ENCODE peak calls at places on chromosomes 6 and 20, in ten cellular contexts. One of them, this sample, is unnamed.

GRCh38 chr6:157317129-157317814 is 6.0 kb downstream of the TMEM242 start:
- DNase-seq in pancreas: peak; percentile 42
- DNase-seq in heart right ventricle: peak; percentile 38
- DNase-seq in A549: peak; percentile 68
- DNase-seq in HepG2: peak; percentile 48
- DNase-seq in astrocyte of the spinal cord: peak; percentile 88
- DNase-seq in spleen: no peak
- DNase-seq in AG09309: peak; percentile 71
- DNase-seq in K562: peak; percentile 72
- DNase-seq in mesothelial cell of epicardium: no peak
- DNase-seq in this sample: no peak

GRCh38 chr6:34656378-34657036 is 40.1 kb downstream of the ILRUN start:
- DNase-seq in pancreas: peak; percentile 29
- DNase-seq in heart right ventricle: no peak
- DNase-seq in A549: no peak
- DNase-seq in HepG2: peak; percentile 76
- DNase-seq in astrocyte of the spinal cord: peak; percentile 38
- DNase-seq in spleen: no peak
- DNase-seq in AG09309: peak; percentile 61
- DNase-seq in K562: no peak
- DNase-seq in mesothelial cell of epicardium: no peak
- DNase-seq in this sample: no peak

GRCh38 chr6:13573669-13574110 is 711 bp upstream of the SIRT5 start:
- DNase-seq in pancreas: peak; percentile 33
- DNase-seq in heart right ventricle: no peak
- DNase-seq in A549: peak; percentile 29
- DNase-seq in HepG2: peak; percentile 29
- DNase-seq in astrocyte of the spinal cord: peak; percentile 30
- DNase-seq in spleen: peak; percentile 81
- DNase-seq in AG09309: no peak
- DNase-seq in K562: peak; percentile 28
- DNase-seq in mesothelial cell of epicardium: no peak
- DNase-seq in this sample: peak; percentile 20

GRCh38 chr6:163745566-163746400 is 331.3 kb downstream of the QKI start:
- DNase-seq in pancreas: no peak
- DNase-seq in heart right ventricle: peak; percentile 52
- DNase-seq in A549: peak; percentile 17
- DNase-seq in HepG2: peak; percentile 56
- DNase-seq in astrocyte of the spinal cord: peak; percentile 84
- DNase-seq in spleen: no peak
- DNase-seq in AG09309: peak; percentile 23
- DNase-seq in K562: peak; percentile 35
- DNase-seq in mesothelial cell of epicardium: no peak
- DNase-seq in this sample: peak; percentile 39

GRCh38 chr6:152068622-152069261 is 261.3 kb downstream of the ESR1 start:
- DNase-seq in pancreas: no peak
- DNase-seq in heart right ventricle: no peak
- DNase-seq in A549: no peak
- DNase-seq in HepG2: no peak
- DNase-seq in astrocyte of the spinal cord: peak; percentile 36
- DNase-seq in spleen: no peak
- DNase-seq in AG09309: no peak
- DNase-seq in K562: no peak
- DNase-seq in mesothelial cell of epicardium: no peak
- DNase-seq in this sample: no peak

GRCh38 chr20:31819083-31819784 is at the start of gene MYLK2:
- DNase-seq in pancreas: peak; percentile 85
- DNase-seq in heart right ventricle: peak; percentile 58
- DNase-seq in A549: no peak
- DNase-seq in HepG2: no peak
- DNase-seq in astrocyte of the spinal cord: no peak
- DNase-seq in spleen: no peak
- DNase-seq in AG09309: no peak
- DNase-seq in K562: no peak
- DNase-seq in mesothelial cell of epicardium: no peak
- DNase-seq in this sample: no peak

GRCh38 chr6:140537211-140537610 is 1162.8 kb upstream of the CITED2 start:
- DNase-seq in pancreas: no peak
- DNase-seq in heart right ventricle: no peak
- DNase-seq in A549: peak; percentile 18
- DNase-seq in HepG2: no peak
- DNase-seq in astrocyte of the spinal cord: no peak
- DNase-seq in spleen: no peak
- DNase-seq in AG09309: no peak
- DNase-seq in K562: no peak
- DNase-seq in mesothelial cell of epicardium: no peak
- DNase-seq in this sample: no peak

GRCh38 chr6:44932651-44933091 is 395.5 kb upstream of the RUNX2 start:
- DNase-seq in pancreas: no peak
- DNase-seq in heart right ventricle: no peak
- DNase-seq in A549: no peak
- DNase-seq in HepG2: no peak
- DNase-seq in astrocyte of the spinal cord: no peak
- DNase-seq in spleen: no peak
- DNase-seq in AG09309: no peak
- DNase-seq in K562: no peak
- DNase-seq in mesothelial cell of epicardium: no peak
- DNase-seq in this sample: no peak

GRCh38 chr20:20466341-20466879 is 98.5 kb downstream of the INSM1 start:
- DNase-seq in pancreas: no peak
- DNase-seq in heart right ventricle: no peak
- DNase-seq in A549: no peak
- DNase-seq in HepG2: no peak
- DNase-seq in astrocyte of the spinal cord: peak; percentile 81
- DNase-seq in spleen: no peak
- DNase-seq in AG09309: peak; percentile 79
- DNase-seq in K562: no peak
- DNase-seq in mesothelial cell of epicardium: no peak
- DNase-seq in this sample: no peak

GRCh38 chr6:157561037-157561790 is 180.2 kb downstream of the ZDHHC14 start:
- DNase-seq in pancreas: no peak
- DNase-seq in heart right ventricle: no peak
- DNase-seq in A549: no peak
- DNase-seq in HepG2: no peak
- DNase-seq in astrocyte of the spinal cord: no peak
- DNase-seq in spleen: no peak
- DNase-seq in AG09309: no peak
- DNase-seq in K562: no peak
- DNase-seq in mesothelial cell of epicardium: no peak
- DNase-seq in this sample: no peak

GRCh38 chr6:151553416-151554158 is 59.8 kb downstream of the CCDC170 start:
- DNase-seq in pancreas: no peak
- DNase-seq in heart right ventricle: no peak
- DNase-seq in A549: no peak
- DNase-seq in HepG2: no peak
- DNase-seq in astrocyte of the spinal cord: no peak
- DNase-seq in spleen: no peak
- DNase-seq in AG09309: peak; percentile 11
- DNase-seq in K562: no peak
- DNase-seq in mesothelial cell of epicardium: no peak
- DNase-seq in this sample: no peak

GRCh38 chr6:130713144-130713543 is 114.1 kb upstream of the SMLR1 start:
- DNase-seq in pancreas: no peak
- DNase-seq in heart right ventricle: no peak
- DNase-seq in A549: no peak
- DNase-seq in HepG2: no peak
- DNase-seq in astrocyte of the spinal cord: no peak
- DNase-seq in spleen: no peak
- DNase-seq in AG09309: no peak
- DNase-seq in K562: no peak
- DNase-seq in mesothelial cell of epicardium: no peak
- DNase-seq in this sample: peak; percentile 68

GRCh38 chr6:101199441-101199840 is 194.1 kb upstream of the GRIK2 start:
- DNase-seq in pancreas: no peak
- DNase-seq in heart right ventricle: no peak
- DNase-seq in A549: no peak
- DNase-seq in HepG2: no peak
- DNase-seq in astrocyte of the spinal cord: no peak
- DNase-seq in spleen: no peak
- DNase-seq in AG09309: no peak
- DNase-seq in K562: no peak
- DNase-seq in mesothelial cell of epicardium: no peak
- DNase-seq in this sample: no peak

GRCh38 chr6:12029979-12030737 is 18.0 kb downstream of the HIVEP1 start:
- DNase-seq in pancreas: no peak
- DNase-seq in heart right ventricle: no peak
- DNase-seq in A549: no peak
- DNase-seq in HepG2: no peak
- DNase-seq in astrocyte of the spinal cord: no peak
- DNase-seq in spleen: no peak
- DNase-seq in AG09309: no peak
- DNase-seq in K562: no peak
- DNase-seq in mesothelial cell of epicardium: no peak
- DNase-seq in this sample: no peak

GRCh38 chr6:134560019-134560418 is 242.1 kb upstream of the SGK1 start:
- DNase-seq in pancreas: no peak
- DNase-seq in heart right ventricle: no peak
- DNase-seq in A549: no peak
- DNase-seq in HepG2: no peak
- DNase-seq in astrocyte of the spinal cord: no peak
- DNase-seq in spleen: no peak
- DNase-seq in AG09309: no peak
- DNase-seq in K562: no peak
- DNase-seq in mesothelial cell of epicardium: no peak
- DNase-seq in this sample: no peak

GRCh38 chr6:114611696-114612095 is 268.9 kb upstream of the HS3ST5 start:
- DNase-seq in pancreas: no peak
- DNase-seq in heart right ventricle: no peak
- DNase-seq in A549: no peak
- DNase-seq in HepG2: no peak
- DNase-seq in astrocyte of the spinal cord: no peak
- DNase-seq in spleen: no peak
- DNase-seq in AG09309: no peak
- DNase-seq in K562: no peak
- DNase-seq in mesothelial cell of epicardium: no peak
- DNase-seq in this sample: no peak

GRCh38 chr20:5056801-5057599 is 55.7 kb upstream of the SLC23A2 start:
- DNase-seq in pancreas: peak; percentile 48
- DNase-seq in heart right ventricle: peak; percentile 23
- DNase-seq in A549: peak; percentile 64
- DNase-seq in HepG2: peak; percentile 69
- DNase-seq in astrocyte of the spinal cord: peak; percentile 9
- DNase-seq in spleen: peak; percentile 88
- DNase-seq in AG09309: no peak
- DNase-seq in K562: peak; percentile 47
- DNase-seq in mesothelial cell of epicardium: no peak
- DNase-seq in this sample: no peak

GRCh38 chr6:39338406-39338805 is 15.9 kb upstream of the KCNK16 start:
- DNase-seq in pancreas: no peak
- DNase-seq in heart right ventricle: no peak
- DNase-seq in A549: no peak
- DNase-seq in HepG2: no peak
- DNase-seq in astrocyte of the spinal cord: no peak
- DNase-seq in spleen: no peak
- DNase-seq in AG09309: no peak
- DNase-seq in K562: no peak
- DNase-seq in mesothelial cell of epicardium: no peak
- DNase-seq in this sample: no peak

GRCh38 chr6:134774244-134774643 is 175.7 kb downstream of the ALDH8A1 start:
- DNase-seq in pancreas: no peak
- DNase-seq in heart right ventricle: no peak
- DNase-seq in A549: no peak
- DNase-seq in HepG2: no peak
- DNase-seq in astrocyte of the spinal cord: peak; percentile 62
- DNase-seq in spleen: no peak
- DNase-seq in AG09309: no peak
- DNase-seq in K562: no peak
- DNase-seq in mesothelial cell of epicardium: no peak
- DNase-seq in this sample: no peak

GRCh38 chr6:91626935-91627334 is 1040.1 kb upstream of the MAP3K7 start:
- DNase-seq in pancreas: no peak
- DNase-seq in heart right ventricle: no peak
- DNase-seq in A549: no peak
- DNase-seq in HepG2: no peak
- DNase-seq in astrocyte of the spinal cord: peak; percentile 6
- DNase-seq in spleen: no peak
- DNase-seq in AG09309: no peak
- DNase-seq in K562: no peak
- DNase-seq in mesothelial cell of epicardium: no peak
- DNase-seq in this sample: no peak

GRCh38 chr6:145562771-145563615 is 172.3 kb downstream of the EPM2A start:
- DNase-seq in pancreas: no peak
- DNase-seq in heart right ventricle: no peak
- DNase-seq in A549: no peak
- DNase-seq in HepG2: no peak
- DNase-seq in astrocyte of the spinal cord: no peak
- DNase-seq in spleen: no peak
- DNase-seq in AG09309: peak; percentile 1
- DNase-seq in K562: no peak
- DNase-seq in mesothelial cell of epicardium: no peak
- DNase-seq in this sample: no peak

GRCh38 chr20:46648903-46649649 is 2.2 kb downstream of the SLC13A3 start:
- DNase-seq in pancreas: no peak
- DNase-seq in heart right ventricle: no peak
- DNase-seq in A549: no peak
- DNase-seq in HepG2: peak; percentile 68
- DNase-seq in astrocyte of the spinal cord: no peak
- DNase-seq in spleen: no peak
- DNase-seq in AG09309: no peak
- DNase-seq in K562: peak; percentile 66
- DNase-seq in mesothelial cell of epicardium: no peak
- DNase-seq in this sample: no peak
- TF ChIP-seq CTCF in pancreas: no peak
- TF ChIP-seq CTCF in heart right ventricle: no peak
- TF ChIP-seq CTCF in A549: no peak
- TF ChIP-seq CTCF in HepG2: no peak
- TF ChIP-seq CTCF in astrocyte of the spinal cord: no peak
- TF ChIP-seq CTCF in spleen: no peak
- TF ChIP-seq CTCF in AG09309: no peak
- TF ChIP-seq CTCF in K562: peak; percentile 19
- TF ChIP-seq CTCF in mesothelial cell of epicardium: no peak
- TF ChIP-seq CTCF in this sample: no peak

GRCh38 chr6:56933650-56934049 is 21.3 kb upstream of the BEND6 start:
- DNase-seq in pancreas: no peak
- DNase-seq in heart right ventricle: no peak
- DNase-seq in A549: no peak
- DNase-seq in HepG2: no peak
- DNase-seq in astrocyte of the spinal cord: no peak
- DNase-seq in spleen: no peak
- DNase-seq in AG09309: no peak
- DNase-seq in K562: no peak
- DNase-seq in mesothelial cell of epicardium: no peak
- DNase-seq in this sample: no peak
- TF ChIP-seq CTCF in pancreas: no peak
- TF ChIP-seq CTCF in heart right ventricle: no peak
- TF ChIP-seq CTCF in A549: no peak
- TF ChIP-seq CTCF in HepG2: no peak
- TF ChIP-seq CTCF in astrocyte of the spinal cord: no peak
- TF ChIP-seq CTCF in spleen: no peak
- TF ChIP-seq CTCF in AG09309: no peak
- TF ChIP-seq CTCF in K562: no peak
- TF ChIP-seq CTCF in mesothelial cell of epicardium: no peak
- TF ChIP-seq CTCF in this sample: no peak

GRCh38 chr6:30719791-30720737 is at the start of gene TUBB:
- DNase-seq in pancreas: peak; percentile 97
- DNase-seq in heart right ventricle: peak; percentile 96
- DNase-seq in A549: peak; percentile 96
- DNase-seq in HepG2: peak; percentile 99
- DNase-seq in astrocyte of the spinal cord: peak; percentile 99
- DNase-seq in spleen: peak; percentile 99
- DNase-seq in AG09309: peak; percentile 90
- DNase-seq in K562: peak; percentile 83
- DNase-seq in mesothelial cell of epicardium: peak; percentile 95
- DNase-seq in this sample: peak; percentile 96
- TF ChIP-seq CTCF in pancreas: no peak
- TF ChIP-seq CTCF in heart right ventricle: no peak
- TF ChIP-seq CTCF in A549: no peak
- TF ChIP-seq CTCF in HepG2: no peak
- TF ChIP-seq CTCF in astrocyte of the spinal cord: peak; percentile 1
- TF ChIP-seq CTCF in spleen: peak; percentile 20
- TF ChIP-seq CTCF in AG09309: no peak
- TF ChIP-seq CTCF in K562: peak; percentile 14
- TF ChIP-seq CTCF in mesothelial cell of epicardium: no peak
- TF ChIP-seq CTCF in this sample: no peak

GRCh38 chr6:129621252-129621651 is 88.7 kb downstream of the ARHGAP18 start:
- DNase-seq in pancreas: no peak
- DNase-seq in heart right ventricle: no peak
- DNase-seq in A549: peak; percentile 28
- DNase-seq in HepG2: peak; percentile 58
- DNase-seq in astrocyte of the spinal cord: no peak
- DNase-seq in spleen: no peak
- DNase-seq in AG09309: no peak
- DNase-seq in K562: no peak
- DNase-seq in mesothelial cell of epicardium: no peak
- DNase-seq in this sample: no peak
- TF ChIP-seq CTCF in pancreas: no peak
- TF ChIP-seq CTCF in heart right ventricle: no peak
- TF ChIP-seq CTCF in A549: no peak
- TF ChIP-seq CTCF in HepG2: peak; percentile 67
- TF ChIP-seq CTCF in astrocyte of the spinal cord: peak; percentile 24
- TF ChIP-seq CTCF in spleen: peak; percentile 37
- TF ChIP-seq CTCF in AG09309: peak; percentile 41
- TF ChIP-seq CTCF in K562: peak; percentile 51
- TF ChIP-seq CTCF in mesothelial cell of epicardium: no peak
- TF ChIP-seq CTCF in this sample: no peak

This sample was measured in nephron progenitor cell.